ENCODE peak calls at places on chromosomes 7 and 10, in four cellular contexts. T is upper lobe of right lung, E is left colon, A is NCI-H187 treated with DMSO at 0.1 percent for 48 hours. L is an unnamed sample.

GRCh38 chr10:106557951-106558733 is 606.4 kb downstream of the SORCS1 start:
- DNase-seq in T (no peak), E (no peak), A (no peak), L (no peak)

GRCh38 chr7:70530191-70530590 is 601.8 kb upstream of the GALNT17 start:
- DNase-seq in T (no peak), E (no peak), A (peak; percentile 33), L (no peak)

GRCh38 chr10:7666253-7667023 is at the start of gene ITIH5:
- DNase-seq in T (no peak), E (no peak), A (no peak), L (no peak)

GRCh38 chr10:4270116-4270515 is 485.1 kb upstream of the KLF6 start:
- DNase-seq in T (no peak), E (no peak), A (no peak), L (no peak)

GRCh38 chr7:83655951-83656556 is 7.1 kb upstream of the SEMA3E start:
- DNase-seq in T (no peak), E (peak; percentile 12), A (peak; percentile 4), L (no peak)

GRCh38 chr10:84683980-84684740 is 355.8 kb downstream of the CCSER2 start:
- DNase-seq in T (no peak), E (no peak), A (no peak), L (no peak)

GRCh38 chr10:4947635-4948596 is 15.3 kb upstream of the AKR1C1 start:
- DNase-seq in T (no peak), E (no peak), A (no peak), L (no peak)

GRCh38 chr10:72337039-72337629 is 17.6 kb downstream of the DNAJB12 start:
- DNase-seq in T (peak; percentile 88), E (peak; percentile 88), A (no peak), L (no peak)

GRCh38 chr10:27072436-27073114 is 27.7 kb downstream of the ANKRD26 start:
- DNase-seq in T (no peak), E (no peak), A (no peak), L (no peak)

GRCh38 chr7:11006271-11006670 is 32.6 kb downstream of the PHF14 start:
- DNase-seq in T (no peak), E (no peak), A (no peak), L (no peak)

GRCh38 chr7:68748934-68749695 is 849.2 kb upstream of the AUTS2 start:
- DNase-seq in T (no peak), E (no peak), A (no peak), L (no peak)

GRCh38 chr10:92619368-92619767 is 26.4 kb downstream of the KIF11 start:
- DNase-seq in T (no peak), E (no peak), A (no peak), L (no peak)

GRCh38 chr7:116884691-116885090 is 22.3 kb downstream of the CAPZA2 start:
- DNase-seq in T (no peak), E (no peak), A (no peak), L (no peak)

GRCh38 chr7:128861957-128862570 is 592 bp upstream of the ATP6V1F start:
- DNase-seq in T (no peak), E (no peak), A (no peak), L (no peak)

GRCh38 chr10:102367441-102367840 is 28.1 kb upstream of the NFKB2 start:
- DNase-seq in T (no peak), E (no peak), A (no peak), L (no peak)

GRCh38 chr10:43249962-43250624 is 16.8 kb downstream of the RASGEF1A start:
- DNase-seq in T (peak; percentile 54), E (peak; percentile 2), A (no peak), L (no peak)

GRCh38 chr7:4633012-4633411 is 49.1 kb upstream of the FOXK1 start:
- DNase-seq in T (no peak), E (no peak), A (no peak), L (no peak)

GRCh38 chr10:8211631-8212030 is 157.1 kb downstream of the GATA3 start:
- DNase-seq in T (no peak), E (no peak), A (no peak), L (no peak)

GRCh38 chr7:47508389-47509380 is 73.2 kb downstream of the TNS3 start:
- DNase-seq in T (no peak), E (no peak), A (no peak), L (no peak)

GRCh38 chr7:75654855-75655254 is 83.9 kb downstream of the HIP1 start:
- DNase-seq in T (no peak), E (no peak), A (no peak), L (no peak)

GRCh38 chr10:14781763-14782162 is 7.1 kb upstream of the FAM107B start:
- DNase-seq in T (no peak), E (no peak), A (no peak), L (no peak)

GRCh38 chr7:4269086-4269485 is 413.0 kb upstream of the FOXK1 start:
- DNase-seq in T (no peak), E (no peak), A (no peak), L (no peak)

GRCh38 chr7:477626-478220 is 41.9 kb downstream of the PDGFA start:
- DNase-seq in T (peak; percentile 57), E (peak; percentile 0), A (no peak), L (no peak)

GRCh38 chr10:108877130-108877529 is 1046.2 kb downstream of the XPNPEP1 start:
- DNase-seq in T (no peak), E (no peak), A (no peak), L (no peak)

GRCh38 chr7:1151653-1152425 is 8.2 kb downstream of the ZFAND2A start:
- DNase-seq in T (no peak), E (no peak), A (no peak), L (no peak)

GRCh38 chr7:23136216-23136615 is 30.6 kb downstream of the KLHL7 start:
- DNase-seq in T (no peak), E (no peak), A (no peak), L (no peak)

GRCh38 chr10:67602268-67602950 is 93.6 kb downstream of the CTNNA3 start:
- DNase-seq in T (no peak), E (no peak), A (no peak), L (no peak)

GRCh38 chr10:82267960-82268359 is 393.0 kb downstream of the NRG3 start:
- DNase-seq in T (no peak), E (no peak), A (no peak), L (no peak)

GRCh38 chr7:27740449-27741086 is 606 bp downstream of the TAX1BP1 start:
- DNase-seq in T (peak; percentile 96), E (peak; percentile 97), A (peak; percentile 70), L (peak; percentile 61)

GRCh38 chr7:82012453-82012852 is 242.6 kb upstream of the HGF start:
- DNase-seq in T (no peak), E (no peak), A (no peak), L (no peak)

L was measured in GM12892.